ENCODE peak calls at places on chromosomes 12 and 14, in eight cellular contexts. L is HCT116, X is A549, K is WTC11, S is endothelial cell of umbilical vein, E is HepG2, O is GM12878, U is K562. N is an unnamed sample.

GRCh38 chr14:36556811-36557433 is 25.5 kb downstream of the NKX2-8 start:
- DNase-seq in O (no peak), X (peak), L (peak), U (peak), E (peak), S (peak), K (peak), N (peak)

GRCh38 chr14:70890842-70891442 is 16.3 kb upstream of the PCNX1 start:
- DNase-seq in L (no peak), E (no peak), S (no peak), K (no peak), O (no peak), U (no peak), X (no peak), N (no peak)

GRCh38 chr12:104055686-104056388 is 5.8 kb upstream of the GLT8D2 start:
- DNase-seq in L (no peak), S (peak), X (no peak), K (no peak), U (no peak), E (no peak), O (no peak), N (no peak)

GRCh38 chr12:79618848-79619404 is 71.8 kb downstream of the PAWR start:
- DNase-seq in L (no peak), U (no peak), O (no peak), X (no peak), E (no peak), K (no peak), S (no peak), N (no peak)

GRCh38 chr14:36525746-36526099 is 5.7 kb upstream of the NKX2-1 start:
- DNase-seq in L (no peak), U (no peak), X (no peak), S (no peak), E (no peak), K (no peak), O (no peak), N (no peak)

GRCh38 chr12:93039062-93039461 is 110.0 kb upstream of the EEA1 start:
- DNase-seq in X (no peak), E (no peak), O (no peak), U (no peak), L (no peak), K (no peak), S (no peak), N (peak)

GRCh38 chr14:100093322-100093721 is 28.1 kb downstream of the EVL start:
- DNase-seq in U (no peak), K (no peak), X (no peak), L (no peak), E (no peak), S (no peak), O (no peak), N (no peak)

GRCh38 chr12:111642681-111643427 is 42.9 kb downstream of the BRAP start:
- DNase-seq in U (no peak), X (no peak), K (no peak), S (no peak), E (no peak), L (no peak), O (no peak), N (no peak)

GRCh38 chr14:91835920-91836843 is 31.2 kb downstream of the TC2N start:
- DNase-seq in K (peak), O (no peak), X (peak), E (no peak), L (peak), S (no peak), U (peak), N (no peak)

GRCh38 chr12:124744659-124745467 is 118.8 kb downstream of the SCARB1 start:
- DNase-seq in U (peak), X (peak), O (peak), E (peak), L (peak), S (no peak), K (peak), N (no peak)

GRCh38 chr14:104296388-104297312 is 158.3 kb downstream of the KIF26A start:
- DNase-seq in O (no peak), S (peak), L (no peak), E (no peak), U (no peak), K (peak), X (no peak), N (no peak)

GRCh38 chr12:47858511-47859266 is 39.0 kb upstream of the HDAC7 start:
- DNase-seq in S (no peak), U (no peak), L (peak), K (no peak), O (no peak), X (no peak), E (no peak), N (no peak)

GRCh38 chr12:52199294-52199920 is 7.6 kb upstream of the KRT80 start:
- DNase-seq in E (no peak), K (no peak), X (no peak), L (no peak), O (no peak), S (no peak), U (no peak), N (no peak)

GRCh38 chr14:79057333-79057732 is 887.2 kb downstream of the NRXN3 start:
- DNase-seq in S (no peak), K (no peak), E (no peak), X (no peak), U (no peak), L (no peak), O (no peak), N (no peak)

GRCh38 chr14:21940887-21941855 is 267.6 kb upstream of the OR4E1 start:
- DNase-seq in E (peak), L (peak), O (no peak), S (peak), X (peak), K (peak), U (peak), N (peak)

GRCh38 chr12:25771062-25771461 is 187.4 kb upstream of the RASSF8 start:
- DNase-seq in S (no peak), U (no peak), L (no peak), K (no peak), X (no peak), O (peak), E (no peak), N (peak)

GRCh38 chr12:19683178-19683927 is 244.1 kb downstream of the AEBP2 start:
- DNase-seq in L (no peak), O (no peak), U (no peak), E (peak), S (peak), K (no peak), X (peak), N (no peak)
- TF ChIP-seq MAX in L (no peak), O (no peak), U (no peak), E (no peak), S (no peak), K (no peak), X (no peak), N (no peak)

DNA sequence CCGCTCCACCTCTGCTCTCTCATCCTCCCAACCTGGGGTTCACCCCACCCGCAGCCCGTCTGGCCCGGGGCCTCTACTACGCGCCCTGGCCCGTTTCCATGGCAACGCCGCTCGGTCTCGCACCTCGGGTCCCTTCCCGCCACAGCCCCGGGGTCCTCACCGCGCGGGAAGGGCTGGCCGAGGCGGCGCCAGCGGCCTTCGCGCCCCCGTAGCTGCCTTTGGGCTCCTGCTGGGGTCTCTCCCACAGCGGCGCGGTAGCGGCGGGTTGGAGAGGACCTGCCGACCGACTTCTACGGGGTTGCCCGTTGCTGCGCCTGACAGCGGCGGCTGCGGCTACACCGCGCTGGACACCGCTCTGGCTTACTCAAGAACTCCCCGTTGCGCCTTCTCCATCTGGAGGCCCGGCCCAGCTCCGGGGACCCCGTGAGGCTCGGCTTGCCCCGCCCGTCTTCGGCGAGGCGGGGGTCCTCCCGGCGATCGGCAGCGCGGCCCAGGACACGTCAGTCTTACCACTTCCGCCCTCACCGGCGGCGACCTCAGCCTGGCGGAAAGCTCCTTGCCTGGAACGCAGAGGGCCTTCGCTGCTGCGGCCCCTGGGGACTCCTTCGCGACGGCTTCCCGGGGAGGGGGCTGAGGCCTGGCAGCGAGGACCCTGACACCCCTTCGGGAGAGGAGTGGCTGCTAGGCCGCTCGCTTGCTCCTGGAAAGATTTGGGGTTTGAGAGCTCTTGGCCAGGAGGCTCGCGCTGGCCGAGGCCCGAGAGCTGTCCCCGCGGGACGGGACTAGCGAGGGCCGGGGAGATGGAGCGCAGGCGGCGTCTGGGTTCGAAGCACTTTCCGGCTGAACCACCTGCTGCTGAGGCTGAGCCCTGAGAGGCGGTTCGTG is at the start of gene TM9SF1:
- DNase-seq in E (peak), K (peak), S (peak), X (peak), L (peak), O (peak), U (peak), N (peak)
- TF ChIP-seq CTCF in E (peak), K (no peak), S (no peak), X (no peak), L (no peak), O (no peak), U (no peak), N (no peak)

DNA sequence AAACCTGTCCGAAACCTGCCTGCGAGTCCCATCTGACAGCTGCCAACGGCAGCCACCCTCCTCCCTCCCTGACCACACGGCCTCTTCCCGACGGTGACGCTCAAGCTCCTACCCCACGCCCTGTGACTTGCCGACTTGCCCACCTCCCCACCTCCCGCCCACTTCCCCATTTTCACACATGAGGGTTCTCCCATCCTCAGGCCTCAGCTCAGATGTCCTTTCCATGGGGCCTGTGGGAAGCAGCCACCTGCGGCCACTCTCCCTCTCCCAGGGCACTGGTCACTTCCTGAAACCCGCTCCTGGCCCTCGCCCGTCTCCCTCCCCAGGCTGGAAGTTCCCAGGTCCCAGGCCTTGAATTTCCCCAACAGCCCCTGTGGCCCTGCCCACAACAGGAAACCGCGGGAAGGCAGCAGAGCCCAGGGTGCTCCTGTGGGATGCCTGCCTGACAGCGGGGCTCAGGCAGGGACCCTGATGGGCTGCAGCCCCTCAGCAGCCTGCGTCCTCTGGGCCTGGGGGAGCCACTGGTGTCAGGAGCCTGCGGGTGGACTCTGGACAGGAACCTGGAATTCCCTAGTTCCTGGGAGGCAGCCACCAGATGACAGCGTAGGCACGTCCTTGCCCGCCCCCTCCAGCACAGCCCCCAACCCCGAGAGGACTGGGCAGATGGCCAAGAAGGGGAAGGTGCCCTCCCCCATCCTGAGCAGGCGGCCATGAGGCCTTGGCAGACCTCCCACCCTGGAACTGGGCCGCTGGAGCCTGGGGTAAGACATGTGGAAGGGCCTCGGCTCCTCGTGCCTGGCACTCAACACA is 60.6 kb upstream of the FBRSL1 start:
- DNase-seq in O (no peak), K (peak), E (peak), X (no peak), L (no peak), U (no peak), S (no peak), N (peak)
- TF ChIP-seq MAX in O (no peak), K (no peak), E (no peak), X (no peak), L (no peak), U (no peak), S (no peak), N (peak)

DNA sequence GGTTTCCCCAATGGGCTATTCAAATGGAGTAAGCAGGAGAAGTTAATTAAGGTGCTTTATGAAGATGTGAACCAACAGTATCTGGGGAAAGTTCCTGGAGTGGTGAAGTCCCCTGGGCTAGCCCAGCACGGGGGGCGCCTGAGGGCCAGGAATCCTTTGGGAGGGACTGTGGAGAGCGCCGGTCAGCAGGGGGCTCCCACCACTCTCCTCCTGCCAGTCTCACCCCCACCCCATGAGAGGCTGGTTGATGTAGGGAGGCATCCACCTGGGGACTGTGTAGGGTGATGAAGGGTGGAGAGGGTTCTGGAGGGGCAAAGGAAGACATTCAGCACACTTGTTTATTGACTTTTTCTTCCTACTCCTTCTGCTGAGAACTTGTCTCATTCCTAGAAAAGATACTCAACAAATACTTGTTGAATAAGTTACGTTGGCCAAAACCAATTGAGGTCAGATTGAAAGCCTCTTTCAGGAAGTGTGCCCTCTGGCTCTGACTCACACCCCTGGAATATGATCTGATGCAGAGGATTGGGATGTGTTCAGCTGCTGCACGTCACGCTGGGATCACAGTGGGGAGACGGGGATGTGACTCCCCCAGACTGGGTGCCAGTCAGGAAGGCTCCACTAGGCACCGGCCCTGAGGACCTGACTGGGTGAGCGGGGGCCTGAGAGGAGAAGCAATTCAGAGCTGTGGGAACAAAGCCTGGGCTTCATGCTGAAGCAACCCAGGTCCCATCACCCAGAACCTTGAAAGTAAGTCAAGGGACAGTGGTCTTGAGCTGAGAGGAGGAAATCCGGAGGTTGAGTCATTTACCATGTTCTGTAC is 4.2 kb downstream of the CEBPE start:
- DNase-seq in L (peak), X (peak), K (no peak), S (peak), O (no peak), E (peak), U (no peak), N (peak)
- TF ChIP-seq CTCF in L (no peak), X (no peak), K (no peak), S (no peak), O (no peak), E (no peak), U (no peak), N (no peak)

GRCh38 chr14:90276627-90277367 is 20.4 kb downstream of the PSMC1 start:
- DNase-seq in E (no peak), U (no peak), O (no peak), L (no peak), S (no peak), K (peak), X (no peak), N (peak)
- TF ChIP-seq MAX in E (no peak), U (no peak), O (no peak), L (no peak), S (no peak), K (no peak), X (no peak), N (no peak)

N was measured in NB4.